ENCODE peak calls at places on chromosome 11, in five cellular contexts. Z, J, I, O and P are unnamed samples.

GRCh38 chr11:82722236-82722635 is 11.4 kb downstream of the FAM181B start:
- DNase-seq in Z (no peak), J (no peak), I (no peak), O (no peak), P (no peak)

GRCh38 chr11:76318744-76319384 is 62.1 kb downstream of the THAP12 start:
- DNase-seq in Z (peak), J (peak), I (peak), O (peak), P (peak)

GRCh38 chr11:75722669-75723042 is 5.0 kb downstream of the MOGAT2 start:
- DNase-seq in Z (no peak), J (no peak), I (no peak), O (no peak), P (no peak)

GRCh38 chr11:75344761-75345454 is 6.6 kb downstream of the ARRB1 start:
- DNase-seq in Z (no peak), J (no peak), I (no peak), O (peak), P (no peak)

GRCh38 chr11:27722945-27723344 is 22.7 kb upstream of the BDNF start:
- DNase-seq in Z (no peak), J (peak), I (no peak), O (no peak), P (no peak)

GRCh38 chr11:17979770-17980371 is 33.0 kb downstream of the SERGEF start:
- DNase-seq in Z (no peak), J (peak), I (peak), O (peak), P (no peak)

GRCh38 chr11:128379587-128380279 is 207.6 kb downstream of the ETS1 start:
- DNase-seq in Z (no peak), J (no peak), I (peak), O (no peak), P (no peak)

GRCh38 chr11:28836285-28837081 is 728.3 kb downstream of the METTL15 start:
- DNase-seq in Z (no peak), J (peak), I (no peak), O (no peak), P (peak)

GRCh38 chr11:118264568-118265470 is 722 bp upstream of the MPZL2 start:
- DNase-seq in Z (no peak), J (no peak), I (no peak), O (peak), P (no peak)

GRCh38 chr11:45252877-45253276 is 33.3 kb downstream of the SYT13 start:
- DNase-seq in Z (no peak), J (no peak), I (no peak), O (no peak), P (peak)

GRCh38 chr11:3073029-3073435 is 15.8 kb upstream of the CARS1 start:
- DNase-seq in Z (no peak), J (no peak), I (no peak), O (no peak), P (no peak)

GRCh38 chr11:116618461-116618860 is 154.3 kb downstream of the BUD13 start:
- DNase-seq in Z (no peak), J (no peak), I (no peak), O (no peak), P (no peak)

GRCh38 chr11:75593337-75593915 is 31.4 kb downstream of the SERPINH1 start:
- DNase-seq in Z (no peak), J (peak), I (no peak), O (no peak), P (no peak)

GRCh38 chr11:81772161-81772560 is 961.5 kb downstream of the FAM181B start:
- DNase-seq in Z (no peak), J (peak), I (no peak), O (no peak), P (no peak)

GRCh38 chr11:122653911-122654310 is 1.6 kb upstream of the UBASH3B start:
- DNase-seq in Z (no peak), J (no peak), I (no peak), O (no peak), P (no peak)

GRCh38 chr11:35223429-35223828 is 84.5 kb downstream of the CD44 start:
- DNase-seq in Z (no peak), J (peak), I (peak), O (no peak), P (no peak)

GRCh38 chr11:9815486-9816136 is 151.7 kb downstream of the SWAP70 start:
- DNase-seq in Z (peak), J (no peak), I (no peak), O (no peak), P (peak)

GRCh38 chr11:95230054-95231034 is 658 bp downstream of the SESN3 start:
- DNase-seq in Z (peak), J (peak), I (peak), O (peak), P (no peak)

GRCh38 chr11:67404515-67405195 is 772 bp downstream of the TBC1D10C start:
- DNase-seq in Z (no peak), J (no peak), I (no peak), O (no peak), P (no peak)

GRCh38 chr11:67406969-67407699 is 3.3 kb downstream of the TBC1D10C start:
- DNase-seq in Z (no peak), J (no peak), I (no peak), O (no peak), P (no peak)

GRCh38 chr11:67406420-67406968 is 2.6 kb downstream of the TBC1D10C start:
- DNase-seq in Z (no peak), J (no peak), I (no peak), O (no peak), P (no peak)

GRCh38 chr11:67405688-67406339 is 1.9 kb downstream of the TBC1D10C start:
- DNase-seq in Z (no peak), J (no peak), I (no peak), O (no peak), P (no peak)

GRCh38 chr11:67405196-67405567 is 1.3 kb downstream of the TBC1D10C start:
- DNase-seq in Z (no peak), J (no peak), I (no peak), O (no peak), P (no peak)
- H3K4me3 ChIP-seq in Z (no peak), J (no peak), I (no peak), O (peak), P (no peak)

DNA sequence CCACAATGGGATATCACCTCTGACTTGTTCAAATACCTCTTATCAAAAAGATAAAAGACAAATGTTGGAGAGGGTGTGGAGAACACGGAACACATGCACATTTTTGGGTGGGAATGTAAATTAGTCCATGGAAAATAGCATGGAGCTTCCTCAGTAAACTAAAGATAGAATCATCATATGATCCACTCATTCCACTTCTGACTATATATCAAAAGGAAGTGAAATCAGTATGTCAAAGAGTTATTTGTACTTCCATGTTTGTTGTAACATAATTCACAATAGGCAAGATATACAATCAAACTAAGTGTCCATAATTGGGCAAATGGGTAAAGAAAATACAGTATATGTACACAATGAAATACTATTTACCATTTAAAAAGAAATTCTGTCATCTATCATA is 57.4 kb downstream of the TYR start:
- DNase-seq in Z (no peak), J (no peak), I (no peak), O (no peak), P (no peak)
- H3K4me3 ChIP-seq in Z (no peak), J (no peak), I (no peak), O (no peak), P (no peak)

DNA sequence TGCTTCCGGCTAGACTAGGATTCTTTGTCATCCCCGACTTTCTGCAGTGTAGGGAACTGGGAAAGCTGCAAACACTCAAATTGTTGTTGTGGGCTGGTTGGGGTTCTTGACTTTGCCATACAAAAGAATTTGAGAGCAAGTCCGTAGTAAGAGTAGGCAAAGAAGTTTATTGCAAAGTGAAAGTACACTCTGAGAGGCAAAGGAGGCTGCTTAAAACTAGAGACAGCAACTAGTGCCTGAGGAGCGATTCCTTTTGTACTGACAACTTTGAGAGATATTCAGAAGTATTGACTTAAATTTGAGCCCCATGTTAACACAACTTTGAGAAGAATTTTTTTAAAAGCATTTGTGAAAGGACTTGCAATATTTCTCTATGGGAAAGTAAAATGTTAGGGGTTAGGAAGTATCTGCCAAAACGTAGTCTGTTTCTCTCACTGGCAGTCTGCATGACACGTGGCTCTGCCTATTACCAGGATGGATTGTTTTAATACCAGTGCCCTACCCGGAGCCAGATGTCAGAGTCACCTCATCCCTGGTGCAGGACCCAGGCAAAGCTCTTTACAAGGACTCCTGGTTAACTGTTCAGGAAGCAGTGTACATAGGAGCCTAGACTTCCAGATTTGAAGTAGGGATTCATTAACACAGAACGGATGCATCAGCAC is 85.0 kb upstream of the CLPB start:
- DNase-seq in Z (no peak), J (no peak), I (peak), O (no peak), P (no peak)
- H3K4me3 ChIP-seq in Z (peak), J (no peak), I (no peak), O (peak), P (peak)

DNA sequence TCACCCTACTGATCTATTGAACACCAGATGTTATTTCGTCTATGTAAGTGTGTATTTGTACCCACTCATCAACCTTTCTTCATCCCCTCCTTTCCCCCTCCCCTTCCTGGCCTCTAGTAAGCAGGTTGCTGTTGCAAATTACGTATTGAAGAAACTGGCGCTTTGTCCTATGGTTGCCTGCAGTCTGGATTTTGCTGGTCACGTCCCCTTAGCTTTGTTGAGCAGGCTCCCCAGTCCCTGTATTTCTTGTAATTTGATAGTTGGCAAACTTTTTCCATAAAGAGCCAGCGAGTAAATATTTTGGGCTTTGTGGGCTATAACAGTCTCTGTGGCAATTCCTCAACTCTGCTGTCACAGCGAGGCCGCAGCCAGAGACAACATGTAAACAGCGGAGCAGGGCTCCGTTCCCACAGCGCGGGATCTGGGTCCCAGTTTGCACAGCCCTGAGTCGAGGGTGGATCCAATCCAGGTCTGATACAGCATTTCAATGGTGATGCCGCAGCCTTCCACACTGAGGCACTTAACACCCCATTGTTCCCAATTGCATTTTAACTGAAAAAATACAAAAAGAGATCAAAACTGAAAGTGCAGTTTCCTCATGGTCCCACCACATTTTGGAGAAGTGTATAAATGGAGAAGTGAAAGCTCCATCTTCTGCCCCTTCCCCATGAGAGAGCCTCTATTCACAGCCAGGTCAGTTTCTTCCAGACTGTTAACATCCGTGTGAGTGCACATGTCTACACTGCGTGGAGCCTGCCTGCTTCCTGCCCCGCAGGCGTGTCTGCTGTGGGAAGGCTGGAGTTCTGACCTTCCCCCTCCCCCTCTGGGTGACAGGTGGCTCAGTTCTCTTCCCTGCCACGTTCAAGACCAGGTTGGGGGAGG is 89.0 kb downstream of the RPS6KA4 start:
- DNase-seq in Z (peak), J (peak), I (no peak), O (peak), P (no peak)
- H3K4me3 ChIP-seq in Z (peak), J (no peak), I (peak), O (peak), P (peak)

GRCh38 chr11:1571760-1572199 is 291 bp downstream of the DUSP8 start:
- DNase-seq in Z (no peak), J (no peak), I (no peak), O (no peak), P (no peak)

GRCh38 chr11:1572200-1573076 is at the start of gene DUSP8:
- DNase-seq in Z (peak), J (peak), I (peak), O (peak), P (peak)

GRCh38 chr11:1573847-1574255 is 1.8 kb upstream of the DUSP8 start:
- DNase-seq in Z (peak), J (no peak), I (no peak), O (no peak), P (no peak)

GRCh38 chr11:1574256-1575242 is 2.5 kb upstream of the DUSP8 start:
- DNase-seq in Z (peak), J (peak), I (peak), O (peak), P (no peak)

DNA sequence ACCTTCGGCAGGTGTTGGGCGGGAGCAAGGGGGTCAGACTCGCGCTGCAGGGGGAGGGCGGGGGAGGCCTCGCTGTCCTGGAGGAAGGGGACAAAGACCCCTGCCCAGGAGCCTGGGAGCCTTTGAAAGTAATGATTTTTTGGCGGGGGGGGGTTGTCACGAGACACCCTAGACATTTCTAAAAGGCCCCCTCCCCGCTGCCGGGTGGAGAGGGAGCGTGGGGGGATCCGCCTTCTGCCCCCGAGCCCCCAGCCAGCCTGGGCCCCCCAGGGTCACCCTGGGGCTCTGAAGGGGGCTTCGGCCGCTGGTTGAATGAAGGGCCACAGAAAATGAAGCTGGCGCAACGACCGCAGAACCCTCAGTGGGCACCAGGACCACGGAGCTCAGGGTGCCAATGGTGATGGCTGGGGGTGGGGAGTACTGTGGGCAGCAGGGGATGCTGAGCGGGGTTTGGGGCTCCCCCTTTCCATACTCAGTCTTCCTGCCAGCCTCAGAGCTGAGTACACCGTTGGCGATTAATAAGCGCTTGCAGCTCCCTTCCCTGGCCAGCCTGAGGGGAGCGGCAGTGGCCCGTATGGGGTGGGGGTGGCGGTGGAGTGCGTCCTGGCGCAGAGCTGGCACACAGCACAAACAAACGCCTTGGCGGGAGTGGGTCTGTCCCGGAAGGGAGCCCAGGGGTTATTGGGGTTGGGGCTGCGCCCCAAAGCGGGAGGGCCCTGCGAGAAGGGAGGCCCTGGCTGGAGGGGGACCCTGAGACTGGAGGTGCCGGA is 1.2 kb upstream of the DUSP8 start:
- DNase-seq in Z (peak), J (no peak), I (no peak), O (peak), P (no peak)
- H3K4me3 ChIP-seq in Z (peak), J (peak), I (peak), O (peak), P (no peak)

GRCh38 chr11:67438121-67438902 is 830 bp upstream of the PTPRCAP start:
- DNase-seq in Z (no peak), J (no peak), I (no peak), O (no peak), P (no peak)
- H3K4me3 ChIP-seq in Z (no peak), J (no peak), I (no peak), O (peak), P (no peak)